ENCODE peak calls at places on chromosomes 2 and 18, in eight cellular contexts. W is NCI-H345, H is astrocyte of the spinal cord, A is K562, K is HFF-Myc, J is fibroblast of villous mesenchyme, M is GM04503, B is Ammon's horn. U is an unnamed sample.

GRCh38 chr18:9552616-9553015 is 61.7 kb downstream of the PPP4R1 start:
- DNase-seq in W (no peak), H (no peak), A (no peak), K (no peak), J (no peak), M (no peak), B (no peak), U (no peak)

GRCh38 chr2:138373993-138374408 is 127.6 kb upstream of the SPOPL start:
- DNase-seq in W (peak; percentile 42), H (peak; percentile 50), A (peak; percentile 42), K (no peak), J (peak; percentile 54), M (no peak), B (peak; percentile 68), U (peak; percentile 25)

GRCh38 chr2:237059155-237059875 is 26.4 kb upstream of the COPS8 start:
- DNase-seq in W (no peak), H (no peak), A (no peak), K (no peak), J (no peak), M (no peak), B (no peak), U (no peak)

GRCh38 chr2:64905338-64906024 is 83.7 kb upstream of the SLC1A4 start:
- DNase-seq in W (no peak), H (no peak), A (no peak), K (no peak), J (no peak), M (no peak), B (no peak), U (no peak)

GRCh38 chr2:162874412-162874811 is 35.8 kb upstream of the KCNH7 start:
- DNase-seq in W (no peak), H (no peak), A (no peak), K (no peak), J (no peak), M (no peak), B (no peak), U (no peak)

GRCh38 chr2:1645761-1646476 is 98.4 kb downstream of the PXDN start:
- DNase-seq in W (no peak), H (no peak), A (no peak), K (no peak), J (peak; percentile 69), M (no peak), B (no peak), U (no peak)

GRCh38 chr18:26804474-26804873 is 61.0 kb downstream of the AQP4 start:
- DNase-seq in W (peak; percentile 39), H (peak; percentile 35), A (no peak), K (no peak), J (no peak), M (no peak), B (peak; percentile 81), U (peak; percentile 33)

GRCh38 chr2:227822416-227823003 is 8.9 kb downstream of the CCL20 start:
- DNase-seq in W (no peak), H (peak; percentile 74), A (no peak), K (no peak), J (peak; percentile 27), M (no peak), B (no peak), U (no peak)

GRCh38 chr2:101173707-101174295 is 22.6 kb upstream of the TBC1D8 start:
- DNase-seq in W (no peak), H (no peak), A (no peak), K (no peak), J (no peak), M (no peak), B (no peak), U (no peak)

GRCh38 chr2:164655750-164656149 is 34.5 kb upstream of the GRB14 start:
- DNase-seq in W (no peak), H (peak; percentile 39), A (no peak), K (no peak), J (no peak), M (no peak), B (peak; percentile 17), U (no peak)

GRCh38 chr2:64262068-64262467 is 117.8 kb upstream of the PELI1 start:
- DNase-seq in W (no peak), H (peak; percentile 35), A (no peak), K (no peak), J (peak; percentile 71), M (no peak), B (no peak), U (no peak)

GRCh38 chr2:66839551-66840320 is 404.8 kb downstream of the MEIS1 start:
- DNase-seq in W (no peak), H (peak; percentile 97), A (no peak), K (peak; percentile 85), J (no peak), M (peak; percentile 98), B (no peak), U (no peak)

GRCh38 chr2:224187220-224187619 is 148.1 kb upstream of the SERPINE2 start:
- DNase-seq in W (no peak), H (no peak), A (no peak), K (no peak), J (no peak), M (no peak), B (no peak), U (no peak)

GRCh38 chr2:18455256-18455862 is 105.1 kb downstream of the RDH14 start:
- DNase-seq in W (no peak), H (peak; percentile 62), A (no peak), K (no peak), J (peak; percentile 33), M (peak; percentile 84), B (peak; percentile 45), U (no peak)

GRCh38 chr2:37168217-37168981 is 11.6 kb upstream of the EIF2AK2 start:
- DNase-seq in W (peak; percentile 32), H (peak; percentile 59), A (peak; percentile 61), K (no peak), J (peak; percentile 62), M (no peak), B (peak; percentile 30), U (no peak)